ENCODE peak calls at places on chromosomes 7 and 10, in eight cellular contexts. One of them, this sample, is unnamed.

GRCh38 chr7:53431901-53432300 is 396.5 kb downstream of the POM121L12 start:
- ATAC-seq in CD8-positive, alpha-beta T cell: no peak
- ATAC-seq in activated CD8-positive, alpha-beta T cell treated with anti-CD3 and anti-CD28 coated beads, Interleukin-2, amount 10 ng/mL, durations not matched to agents 7 days and 5 days: no peak
- ATAC-seq in natural killer cell: no peak
- ATAC-seq in gastrocnemius medialis: no peak
- ATAC-seq in foreskin keratinocyte: no peak
- ATAC-seq in activated naive CD4-positive, alpha-beta T cell treated with anti-CD3 and anti-CD28 coated beads, Interleukin-2, amount 50 U/mL, for 72 hours: no peak
- ATAC-seq in right lobe of liver: no peak
- ATAC-seq in this sample: no peak

GRCh38 chr10:15856328-15857000 is 3.8 kb downstream of the MINDY3 start:
- ATAC-seq in CD8-positive, alpha-beta T cell: no peak
- ATAC-seq in activated CD8-positive, alpha-beta T cell treated with anti-CD3 and anti-CD28 coated beads, Interleukin-2, amount 10 ng/mL, durations not matched to agents 7 days and 5 days: no peak
- ATAC-seq in natural killer cell: no peak
- ATAC-seq in gastrocnemius medialis: no peak
- ATAC-seq in foreskin keratinocyte: peak
- ATAC-seq in activated naive CD4-positive, alpha-beta T cell treated with anti-CD3 and anti-CD28 coated beads, Interleukin-2, amount 50 U/mL, for 72 hours: no peak
- ATAC-seq in right lobe of liver: no peak
- ATAC-seq in this sample: no peak

GRCh38 chr7:47597379-47597778 is 15.5 kb upstream of the TNS3 start:
- ATAC-seq in CD8-positive, alpha-beta T cell: no peak
- ATAC-seq in activated CD8-positive, alpha-beta T cell treated with anti-CD3 and anti-CD28 coated beads, Interleukin-2, amount 10 ng/mL, durations not matched to agents 7 days and 5 days: no peak
- ATAC-seq in natural killer cell: no peak
- ATAC-seq in gastrocnemius medialis: no peak
- ATAC-seq in foreskin keratinocyte: no peak
- ATAC-seq in activated naive CD4-positive, alpha-beta T cell treated with anti-CD3 and anti-CD28 coated beads, Interleukin-2, amount 50 U/mL, for 72 hours: no peak
- ATAC-seq in right lobe of liver: no peak
- ATAC-seq in this sample: no peak

GRCh38 chr7:69996132-69996531 is 397.9 kb downstream of the AUTS2 start:
- ATAC-seq in CD8-positive, alpha-beta T cell: no peak
- ATAC-seq in activated CD8-positive, alpha-beta T cell treated with anti-CD3 and anti-CD28 coated beads, Interleukin-2, amount 10 ng/mL, durations not matched to agents 7 days and 5 days: no peak
- ATAC-seq in natural killer cell: no peak
- ATAC-seq in gastrocnemius medialis: no peak
- ATAC-seq in foreskin keratinocyte: no peak
- ATAC-seq in activated naive CD4-positive, alpha-beta T cell treated with anti-CD3 and anti-CD28 coated beads, Interleukin-2, amount 50 U/mL, for 72 hours: no peak
- ATAC-seq in right lobe of liver: no peak
- ATAC-seq in this sample: no peak

GRCh38 chr7:51426163-51426562 is 109.6 kb upstream of the COBL start:
- ATAC-seq in CD8-positive, alpha-beta T cell: no peak
- ATAC-seq in activated CD8-positive, alpha-beta T cell treated with anti-CD3 and anti-CD28 coated beads, Interleukin-2, amount 10 ng/mL, durations not matched to agents 7 days and 5 days: no peak
- ATAC-seq in natural killer cell: no peak
- ATAC-seq in gastrocnemius medialis: no peak
- ATAC-seq in foreskin keratinocyte: no peak
- ATAC-seq in activated naive CD4-positive, alpha-beta T cell treated with anti-CD3 and anti-CD28 coated beads, Interleukin-2, amount 50 U/mL, for 72 hours: no peak
- ATAC-seq in right lobe of liver: no peak
- ATAC-seq in this sample: no peak

GRCh38 chr10:36531621-36532020 is 593.8 kb upstream of the ANKRD30A start:
- ATAC-seq in CD8-positive, alpha-beta T cell: no peak
- ATAC-seq in activated CD8-positive, alpha-beta T cell treated with anti-CD3 and anti-CD28 coated beads, Interleukin-2, amount 10 ng/mL, durations not matched to agents 7 days and 5 days: no peak
- ATAC-seq in natural killer cell: no peak
- ATAC-seq in gastrocnemius medialis: no peak
- ATAC-seq in foreskin keratinocyte: peak
- ATAC-seq in activated naive CD4-positive, alpha-beta T cell treated with anti-CD3 and anti-CD28 coated beads, Interleukin-2, amount 50 U/mL, for 72 hours: no peak
- ATAC-seq in right lobe of liver: no peak
- ATAC-seq in this sample: no peak

GRCh38 chr10:18104223-18104872 is 35.9 kb upstream of the CACNB2 start:
- ATAC-seq in CD8-positive, alpha-beta T cell: no peak
- ATAC-seq in activated CD8-positive, alpha-beta T cell treated with anti-CD3 and anti-CD28 coated beads, Interleukin-2, amount 10 ng/mL, durations not matched to agents 7 days and 5 days: no peak
- ATAC-seq in natural killer cell: no peak
- ATAC-seq in gastrocnemius medialis: no peak
- ATAC-seq in foreskin keratinocyte: no peak
- ATAC-seq in activated naive CD4-positive, alpha-beta T cell treated with anti-CD3 and anti-CD28 coated beads, Interleukin-2, amount 50 U/mL, for 72 hours: no peak
- ATAC-seq in right lobe of liver: peak
- ATAC-seq in this sample: no peak

GRCh38 chr10:112376578-112376855 is 2.6 kb downstream of the ACSL5 start:
- ATAC-seq in CD8-positive, alpha-beta T cell: peak
- ATAC-seq in activated CD8-positive, alpha-beta T cell treated with anti-CD3 and anti-CD28 coated beads, Interleukin-2, amount 10 ng/mL, durations not matched to agents 7 days and 5 days: peak
- ATAC-seq in natural killer cell: peak
- ATAC-seq in gastrocnemius medialis: no peak
- ATAC-seq in foreskin keratinocyte: no peak
- ATAC-seq in activated naive CD4-positive, alpha-beta T cell treated with anti-CD3 and anti-CD28 coated beads, Interleukin-2, amount 50 U/mL, for 72 hours: peak
- ATAC-seq in right lobe of liver: no peak
- ATAC-seq in this sample: peak

GRCh38 chr10:13271552-13272163 is 28.2 kb downstream of the PHYH start:
- ATAC-seq in CD8-positive, alpha-beta T cell: peak
- ATAC-seq in activated CD8-positive, alpha-beta T cell treated with anti-CD3 and anti-CD28 coated beads, Interleukin-2, amount 10 ng/mL, durations not matched to agents 7 days and 5 days: peak
- ATAC-seq in natural killer cell: peak
- ATAC-seq in gastrocnemius medialis: peak
- ATAC-seq in foreskin keratinocyte: peak
- ATAC-seq in activated naive CD4-positive, alpha-beta T cell treated with anti-CD3 and anti-CD28 coated beads, Interleukin-2, amount 50 U/mL, for 72 hours: peak
- ATAC-seq in right lobe of liver: peak
- ATAC-seq in this sample: peak

GRCh38 chr7:75534727-75535307 is 42.7 kb downstream of the SPDYE5 start:
- ATAC-seq in CD8-positive, alpha-beta T cell: no peak
- ATAC-seq in activated CD8-positive, alpha-beta T cell treated with anti-CD3 and anti-CD28 coated beads, Interleukin-2, amount 10 ng/mL, durations not matched to agents 7 days and 5 days: no peak
- ATAC-seq in natural killer cell: no peak
- ATAC-seq in gastrocnemius medialis: no peak
- ATAC-seq in foreskin keratinocyte: no peak
- ATAC-seq in activated naive CD4-positive, alpha-beta T cell treated with anti-CD3 and anti-CD28 coated beads, Interleukin-2, amount 50 U/mL, for 72 hours: peak
- ATAC-seq in right lobe of liver: no peak
- ATAC-seq in this sample: no peak

GRCh38 chr7:150756858-150757257 is 19.6 kb downstream of the GIMAP5 start:
- ATAC-seq in CD8-positive, alpha-beta T cell: peak
- ATAC-seq in activated CD8-positive, alpha-beta T cell treated with anti-CD3 and anti-CD28 coated beads, Interleukin-2, amount 10 ng/mL, durations not matched to agents 7 days and 5 days: no peak
- ATAC-seq in natural killer cell: peak
- ATAC-seq in gastrocnemius medialis: no peak
- ATAC-seq in foreskin keratinocyte: no peak
- ATAC-seq in activated naive CD4-positive, alpha-beta T cell treated with anti-CD3 and anti-CD28 coated beads, Interleukin-2, amount 50 U/mL, for 72 hours: no peak
- ATAC-seq in right lobe of liver: peak
- ATAC-seq in this sample: no peak

GRCh38 chr7:121433775-121434174 is 37.7 kb upstream of the FAM3C start:
- ATAC-seq in CD8-positive, alpha-beta T cell: no peak
- ATAC-seq in activated CD8-positive, alpha-beta T cell treated with anti-CD3 and anti-CD28 coated beads, Interleukin-2, amount 10 ng/mL, durations not matched to agents 7 days and 5 days: no peak
- ATAC-seq in natural killer cell: no peak
- ATAC-seq in gastrocnemius medialis: no peak
- ATAC-seq in foreskin keratinocyte: no peak
- ATAC-seq in activated naive CD4-positive, alpha-beta T cell treated with anti-CD3 and anti-CD28 coated beads, Interleukin-2, amount 50 U/mL, for 72 hours: no peak
- ATAC-seq in right lobe of liver: no peak
- ATAC-seq in this sample: no peak

GRCh38 chr10:697097-697875 is 7.8 kb upstream of the DIP2C start:
- ATAC-seq in CD8-positive, alpha-beta T cell: no peak
- ATAC-seq in activated CD8-positive, alpha-beta T cell treated with anti-CD3 and anti-CD28 coated beads, Interleukin-2, amount 10 ng/mL, durations not matched to agents 7 days and 5 days: no peak
- ATAC-seq in natural killer cell: no peak
- ATAC-seq in gastrocnemius medialis: no peak
- ATAC-seq in foreskin keratinocyte: no peak
- ATAC-seq in activated naive CD4-positive, alpha-beta T cell treated with anti-CD3 and anti-CD28 coated beads, Interleukin-2, amount 50 U/mL, for 72 hours: no peak
- ATAC-seq in right lobe of liver: no peak
- ATAC-seq in this sample: no peak

GRCh38 chr7:111633878-111634277 is 71.6 kb upstream of the IMMP2L start:
- ATAC-seq in CD8-positive, alpha-beta T cell: no peak
- ATAC-seq in activated CD8-positive, alpha-beta T cell treated with anti-CD3 and anti-CD28 coated beads, Interleukin-2, amount 10 ng/mL, durations not matched to agents 7 days and 5 days: no peak
- ATAC-seq in natural killer cell: no peak
- ATAC-seq in gastrocnemius medialis: no peak
- ATAC-seq in foreskin keratinocyte: no peak
- ATAC-seq in activated naive CD4-positive, alpha-beta T cell treated with anti-CD3 and anti-CD28 coated beads, Interleukin-2, amount 50 U/mL, for 72 hours: no peak
- ATAC-seq in right lobe of liver: no peak
- ATAC-seq in this sample: no peak

GRCh38 chr7:140143997-140144396 is 32.8 kb downstream of the KDM7A start:
- ATAC-seq in CD8-positive, alpha-beta T cell: no peak
- ATAC-seq in activated CD8-positive, alpha-beta T cell treated with anti-CD3 and anti-CD28 coated beads, Interleukin-2, amount 10 ng/mL, durations not matched to agents 7 days and 5 days: no peak
- ATAC-seq in natural killer cell: no peak
- ATAC-seq in gastrocnemius medialis: peak
- ATAC-seq in foreskin keratinocyte: no peak
- ATAC-seq in activated naive CD4-positive, alpha-beta T cell treated with anti-CD3 and anti-CD28 coated beads, Interleukin-2, amount 50 U/mL, for 72 hours: no peak
- ATAC-seq in right lobe of liver: peak
- ATAC-seq in this sample: no peak

GRCh38 chr10:103513383-103514060 is 20.0 kb downstream of the NEURL1 start:
- ATAC-seq in CD8-positive, alpha-beta T cell: no peak
- ATAC-seq in activated CD8-positive, alpha-beta T cell treated with anti-CD3 and anti-CD28 coated beads, Interleukin-2, amount 10 ng/mL, durations not matched to agents 7 days and 5 days: no peak
- ATAC-seq in natural killer cell: no peak
- ATAC-seq in gastrocnemius medialis: no peak
- ATAC-seq in foreskin keratinocyte: no peak
- ATAC-seq in activated naive CD4-positive, alpha-beta T cell treated with anti-CD3 and anti-CD28 coated beads, Interleukin-2, amount 50 U/mL, for 72 hours: no peak
- ATAC-seq in right lobe of liver: no peak
- ATAC-seq in this sample: no peak

GRCh38 chr10:104924101-104924795 is 283.2 kb downstream of the SORCS3 start:
- ATAC-seq in CD8-positive, alpha-beta T cell: no peak
- ATAC-seq in activated CD8-positive, alpha-beta T cell treated with anti-CD3 and anti-CD28 coated beads, Interleukin-2, amount 10 ng/mL, durations not matched to agents 7 days and 5 days: no peak
- ATAC-seq in natural killer cell: no peak
- ATAC-seq in gastrocnemius medialis: no peak
- ATAC-seq in foreskin keratinocyte: no peak
- ATAC-seq in activated naive CD4-positive, alpha-beta T cell treated with anti-CD3 and anti-CD28 coated beads, Interleukin-2, amount 50 U/mL, for 72 hours: no peak
- ATAC-seq in right lobe of liver: no peak
- ATAC-seq in this sample: no peak

GRCh38 chr7:66558660-66559465 is 69.8 kb upstream of the KCTD7 start:
- ATAC-seq in CD8-positive, alpha-beta T cell: no peak
- ATAC-seq in activated CD8-positive, alpha-beta T cell treated with anti-CD3 and anti-CD28 coated beads, Interleukin-2, amount 10 ng/mL, durations not matched to agents 7 days and 5 days: no peak
- ATAC-seq in natural killer cell: no peak
- ATAC-seq in gastrocnemius medialis: no peak
- ATAC-seq in foreskin keratinocyte: peak
- ATAC-seq in activated naive CD4-positive, alpha-beta T cell treated with anti-CD3 and anti-CD28 coated beads, Interleukin-2, amount 50 U/mL, for 72 hours: peak
- ATAC-seq in right lobe of liver: peak
- ATAC-seq in this sample: no peak

GRCh38 chr7:102395620-102395957 is 574 bp upstream of the PRKRIP1 start:
- ATAC-seq in CD8-positive, alpha-beta T cell: peak
- ATAC-seq in activated CD8-positive, alpha-beta T cell treated with anti-CD3 and anti-CD28 coated beads, Interleukin-2, amount 10 ng/mL, durations not matched to agents 7 days and 5 days: no peak
- ATAC-seq in natural killer cell: peak
- ATAC-seq in gastrocnemius medialis: no peak
- ATAC-seq in foreskin keratinocyte: peak
- ATAC-seq in activated naive CD4-positive, alpha-beta T cell treated with anti-CD3 and anti-CD28 coated beads, Interleukin-2, amount 50 U/mL, for 72 hours: no peak
- ATAC-seq in right lobe of liver: no peak
- ATAC-seq in this sample: peak

GRCh38 chr10:121514141-121514865 is 83.9 kb downstream of the FGFR2 start:
- ATAC-seq in CD8-positive, alpha-beta T cell: no peak
- ATAC-seq in activated CD8-positive, alpha-beta T cell treated with anti-CD3 and anti-CD28 coated beads, Interleukin-2, amount 10 ng/mL, durations not matched to agents 7 days and 5 days: no peak
- ATAC-seq in natural killer cell: no peak
- ATAC-seq in gastrocnemius medialis: no peak
- ATAC-seq in foreskin keratinocyte: no peak
- ATAC-seq in activated naive CD4-positive, alpha-beta T cell treated with anti-CD3 and anti-CD28 coated beads, Interleukin-2, amount 50 U/mL, for 72 hours: no peak
- ATAC-seq in right lobe of liver: no peak
- ATAC-seq in this sample: no peak